ENCODE peak calls at places on chromosomes 11 and 22, in five cellular contexts. C is activated CD8-positive, alpha-beta T cell treated with anti-CD3 and anti-CD28 coated beads for 36 hours; D is fibroblast of mammary gland; T is NCI-H1436; Y is activated effector memory CD4-positive, alpha-beta T cell treated with anti-CD3 and anti-CD28 coated beads, Interleukin-2, amount 50 U/mL, for 16 hours. I is an unnamed sample.

GRCh38 chr11:64876835-64877341 is 1.5 kb downstream of the EHD1 start:
- DNase-seq in Y (no peak), T (no peak), D (no peak), C (no peak), I (no peak)

GRCh38 chr11:9701799-9702198 is 37.9 kb downstream of the SWAP70 start:
- DNase-seq in Y (no peak), C (no peak), T (no peak), D (no peak), I (no peak)

GRCh38 chr22:37421468-37421877 is 5.8 kb downstream of the ELFN2 start:
- DNase-seq in T (no peak), D (no peak), Y (no peak), C (no peak), I (no peak)

GRCh38 chr22:40236131-40236665 is 58.5 kb downstream of the TNRC6B start:
- DNase-seq in Y (no peak), C (no peak), T (no peak), D (no peak), I (no peak)

GRCh38 chr11:91041626-91042025 is 818.8 kb upstream of the CHORDC1 start:
- DNase-seq in C (no peak), T (no peak), Y (no peak), D (no peak), I (no peak)

GRCh38 chr11:69950621-69951020 is 127.5 kb upstream of the ANO1 start:
- DNase-seq in Y (no peak), T (no peak), D (no peak), C (no peak), I (no peak)

GRCh38 chr22:43811777-43812148 is 342 bp downstream of the EFCAB6 start:
- DNase-seq in Y (no peak), T (no peak), C (peak; percentile 7), D (peak; percentile 62), I (no peak)

GRCh38 chr11:131228378-131228777 is 142.0 kb upstream of the NTM start:
- DNase-seq in D (no peak), Y (no peak), T (no peak), C (no peak), I (no peak)

GRCh38 chr11:76639621-76640020 is 30.9 kb downstream of the LRRC32 start:
- DNase-seq in D (no peak), C (peak; percentile 0), Y (no peak), T (no peak), I (no peak)

GRCh38 chr11:79312591-79313267 is 128.1 kb downstream of the TENM4 start:
- DNase-seq in D (peak; percentile 48), C (no peak), T (no peak), Y (no peak), I (no peak)

GRCh38 chr11:70503878-70504240 is 105.5 kb downstream of the CTTN start:
- DNase-seq in T (peak; percentile 60), Y (no peak), C (no peak), D (no peak), I (peak; percentile 32)

GRCh38 chr11:8813658-8814057 is 97.3 kb upstream of the AKIP1 start:
- DNase-seq in Y (peak; percentile 74), D (peak; percentile 92), T (peak; percentile 38), C (peak; percentile 73), I (peak; percentile 56)

GRCh38 chr11:46291441-46292143 is 14.1 kb downstream of the CREB3L1 start:
- DNase-seq in T (no peak), D (peak; percentile 90), Y (no peak), C (no peak), I (no peak)

GRCh38 chr11:16596231-16596630 is 142.2 kb upstream of the C11orf58 start:
- DNase-seq in C (no peak), T (no peak), Y (no peak), D (no peak), I (no peak)

GRCh38 chr11:102306817-102307814 is 10.2 kb upstream of the BIRC3 start:
- DNase-seq in D (no peak), T (no peak), C (peak; percentile 53), Y (peak; percentile 78), I (no peak)

GRCh38 chr22:19503367-19503766 is 20.8 kb downstream of the CLDN5 start:
- DNase-seq in C (no peak), Y (peak; percentile 12), T (no peak), D (no peak), I (no peak)

GRCh38 chr22:24973867-24974266 is 21.4 kb downstream of the KIAA1671 start:
- DNase-seq in D (no peak), C (no peak), T (no peak), Y (no peak), I (no peak)